ENCODE peak calls at places on chromosomes 7 and 10, in nine cellular contexts. P, V, J, C, E, D, A, H and Z are unnamed samples.
A peak's percentile ranks its signal among the peaks of the same experiment; 100 is the strongest.

GRCh38 chr7:131252976-131253375 is 74.7 kb upstream of the MKLN1 start:
- ATAC-seq in C (no peak), V (no peak), E (no peak), H (no peak), D (no peak), P (no peak), J (no peak), A (no peak), Z (no peak)

GRCh38 chr7:30505174-30505697 is 607 bp upstream of the GGCT start:
- ATAC-seq in C (no peak), A (peak; percentile 16), H (peak; percentile 11), P (peak; percentile 16), V (peak; percentile 43), J (no peak), D (peak; percentile 68), E (no peak), Z (no peak)

GRCh38 chr7:42618649-42619315 is 293.1 kb downstream of the C7orf25 start:
- ATAC-seq in P (peak; percentile 25), A (no peak), H (no peak), J (no peak), C (no peak), V (no peak), D (no peak), E (no peak), Z (no peak)

GRCh38 chr10:636016-636730 is 53.3 kb downstream of the DIP2C start:
- ATAC-seq in V (no peak), J (no peak), H (no peak), E (no peak), D (no peak), A (no peak), P (no peak), C (no peak), Z (no peak)

GRCh38 chr10:1290071-1290471 is 233.9 kb downstream of the WDR37 start:
- ATAC-seq in H (no peak), A (peak; percentile 67), E (no peak), D (peak; percentile 82), C (no peak), P (peak; percentile 93), V (peak; percentile 38), J (no peak), Z (no peak)

GRCh38 chr7:8286118-8286517 is 24.2 kb upstream of the ICA1 start:
- ATAC-seq in E (no peak), C (no peak), V (no peak), P (no peak), A (no peak), H (no peak), J (no peak), D (no peak), Z (no peak)

GRCh38 chr10:85170026-85170425 is 841.6 kb downstream of the CCSER2 start:
- ATAC-seq in C (no peak), P (no peak), J (no peak), V (no peak), E (no peak), A (no peak), H (peak; percentile 70), D (no peak), Z (no peak)

GRCh38 chr10:113689574-113689973 is 9.9 kb downstream of the CASP7 start:
- ATAC-seq in C (no peak), E (no peak), V (no peak), A (no peak), H (no peak), P (no peak), J (no peak), D (no peak), Z (no peak)

GRCh38 chr10:105509551-105509950 is 868.5 kb downstream of the SORCS3 start:
- ATAC-seq in J (no peak), H (no peak), V (no peak), C (no peak), A (no peak), E (no peak), D (no peak), P (no peak), Z (no peak)

GRCh38 chr10:52312999-52313349 is 1.1 kb upstream of the DKK1 start:
- ATAC-seq in C (no peak), J (no peak), E (no peak), P (no peak), A (no peak), D (no peak), V (no peak), H (no peak), Z (no peak)

GRCh38 chr10:52314822-52315552 is 906 bp downstream of the DKK1 start:
- ATAC-seq in C (peak; percentile 12), V (peak; percentile 13), A (peak; percentile 1), H (peak; percentile 35), J (peak; percentile 27), E (no peak), P (peak; percentile 6), D (peak; percentile 22), Z (peak; percentile 26)

GRCh38 chr10:52316005-52316404 is 1.9 kb downstream of the DKK1 start:
- ATAC-seq in V (no peak), A (no peak), C (no peak), H (no peak), D (no peak), E (no peak), P (no peak), J (no peak), Z (no peak)

GRCh38 chr10:52313350-52314006 is 603 bp upstream of the DKK1 start:
- ATAC-seq in J (no peak), H (peak; percentile 23), P (no peak), A (peak; percentile 2), E (no peak), V (peak; percentile 36), D (peak; percentile 10), C (no peak), Z (no peak)

GRCh38 chr10:52314007-52314821 is at the start of gene DKK1:
- ATAC-seq in E (no peak), A (peak; percentile 55), P (peak; percentile 62), C (peak; percentile 91), D (peak; percentile 75), V (peak; percentile 75), H (peak; percentile 95), J (peak; percentile 77), Z (peak; percentile 59)
- TF ChIP-seq CTCF in E (no peak), A (peak; percentile 100), P (peak; percentile 88), C (peak; percentile 52), D (peak; percentile 99), V (peak; percentile 87), H (peak; percentile 55), J (peak; percentile 60), Z (peak; percentile 28)

DNA sequence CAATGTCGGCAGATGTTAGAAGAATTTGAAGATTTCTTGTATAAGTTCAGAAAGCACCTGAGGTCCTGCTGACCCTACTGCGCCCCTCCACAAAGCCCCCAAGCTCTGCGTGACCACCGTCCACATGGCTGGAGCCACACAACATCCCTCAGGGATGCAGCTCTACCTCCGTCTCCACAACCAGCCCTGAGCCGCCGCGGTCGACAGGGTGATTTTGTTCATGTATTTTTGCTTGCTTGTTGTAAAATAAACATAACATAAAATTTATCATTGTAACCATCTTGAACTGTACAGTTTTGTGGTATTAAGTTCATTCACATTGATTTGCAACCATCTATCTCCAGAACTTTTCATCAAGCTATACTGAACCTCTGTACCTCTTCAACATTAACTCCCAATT is 50.5 kb downstream of the CPXM2 start:
- ATAC-seq in J (no peak), C (no peak), E (no peak), H (no peak), V (no peak), A (no peak), D (no peak), P (no peak), Z (no peak)
- H3K9me3 ChIP-seq in J (no peaks in the 10 kb centered on the region), C (no peaks in the 10 kb centered on the region), E (no peaks in the 10 kb centered on the region), H (no peaks in the 10 kb centered on the region), V (no peaks in the 10 kb centered on the region), A (no peaks in the 10 kb centered on the region), D (no peaks in the 10 kb centered on the region), P (no peaks in the 10 kb centered on the region), Z (no peaks in the 10 kb centered on the region)

GRCh38 chr7:47435889-47436312 is 146.0 kb downstream of the TNS3 start:
- ATAC-seq in C (peak; percentile 84), P (peak; percentile 93), V (peak; percentile 98), A (peak; percentile 95), J (peak; percentile 54), D (peak; percentile 69), E (no peak), H (peak; percentile 83), Z (peak; percentile 78)
- TF ChIP-seq CTCF in C (peak; percentile 56), P (peak; percentile 70), V (peak; percentile 75), A (peak; percentile 76), J (peak; percentile 36), D (peak; percentile 48), E (no peak), H (peak; percentile 69), Z (peak; percentile 76)

GRCh38 chr7:146028251-146028750 is 88.3 kb upstream of the CNTNAP2 start:
- ATAC-seq in H (no peak), C (no peak), P (no peak), E (no peak), J (no peak), A (no peak), D (no peak), V (no peak), Z (no peak)
- H3K9me3 ChIP-seq in H (no peaks in the 10 kb centered on the region), C (no peaks in the 10 kb centered on the region), P (peaks cover 3% of the 10 kb centered on the region), E (no peaks in the 10 kb centered on the region), J (no peaks in the 10 kb centered on the region), A (no peaks in the 10 kb centered on the region), D (no peaks in the 10 kb centered on the region), V (peaks cover 10% of the 10 kb centered on the region), Z (no peaks in the 10 kb centered on the region)

DNA sequence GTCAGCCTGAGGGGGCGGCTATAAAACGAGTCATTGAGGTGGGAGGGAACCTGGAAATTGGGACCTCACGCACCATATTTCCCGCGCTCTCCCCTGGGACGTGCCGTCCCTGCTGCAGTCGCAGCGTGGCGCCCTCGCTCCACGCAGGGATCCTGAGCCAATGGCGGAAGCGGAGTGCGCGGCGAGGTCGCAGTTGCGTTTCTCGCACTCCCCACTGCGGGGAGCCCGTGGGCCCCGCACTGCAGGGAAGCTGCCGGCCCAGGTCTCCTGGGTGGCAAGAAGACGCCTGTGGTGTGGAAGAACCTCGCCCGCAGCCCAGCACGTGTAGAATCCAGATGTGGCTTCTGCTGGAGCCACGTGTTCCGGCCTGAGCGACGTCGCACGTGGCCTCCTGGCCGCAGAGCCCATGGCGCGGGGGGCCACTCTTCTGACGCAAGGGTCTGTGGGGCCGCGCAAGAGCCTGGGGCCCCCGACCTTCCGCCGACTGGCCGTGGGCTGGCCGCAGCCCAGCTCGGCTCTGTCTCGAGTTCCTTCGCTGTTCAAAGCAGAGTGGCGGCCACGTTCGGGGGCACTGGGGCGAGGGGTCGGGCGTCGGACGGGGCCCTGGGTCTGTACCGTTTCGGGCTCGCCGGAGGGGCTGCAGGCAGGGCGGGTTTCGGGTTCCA is 26.4 kb downstream of the HIF1AN start:
- ATAC-seq in C (peak; percentile 98), D (peak; percentile 87), V (peak; percentile 95), P (peak; percentile 78), J (peak; percentile 95), E (peak; percentile 100), A (peak; percentile 42), H (peak; percentile 96), Z (peak; percentile 46)
- TF ChIP-seq CTCF in C (peak; percentile 78), D (peak; percentile 100), V (peak; percentile 100), P (peak; percentile 93), J (peak; percentile 92), E (peak; percentile 98), A (peak; percentile 50), H (peak; percentile 72), Z (peak; percentile 59)

GRCh38 chr7:146216371-146217041 is 99.9 kb downstream of the CNTNAP2 start:
- ATAC-seq in A (peak; percentile 84), H (no peak), P (no peak), C (no peak), V (no peak), D (no peak), E (no peak), J (no peak), Z (no peak)
- H3K9me3 ChIP-seq in A (no peaks in the 10 kb centered on the region), H (no peaks in the 10 kb centered on the region), P (no peaks in the 10 kb centered on the region), C (no peaks in the 10 kb centered on the region), V (peaks cover 17% of the 10 kb centered on the region), D (no peaks in the 10 kb centered on the region), E (no peaks in the 10 kb centered on the region), J (no peaks in the 10 kb centered on the region), Z (no peaks in the 10 kb centered on the region)